ENCODE peak calls at places on chromosomes 13 and 19, in eight cellular contexts. X, Z, A, K, Q, I, L and N are unnamed samples.

GRCh38 chr13:66994498-66995365 is 235.4 kb downstream of the PCDH9 start:
- DNase-seq in I (no peak), K (no peak), A (no peak), X (no peak), Z (no peak), Q (no peak), L (no peak), N (no peak)

GRCh38 chr13:114143806-114144605 is 11.6 kb upstream of the RASA3 start:
- DNase-seq in K (no peak), X (peak; percentile 85), Q (peak; percentile 59), I (no peak), L (no peak), A (peak; percentile 43), Z (no peak), N (peak; percentile 47)

GRCh38 chr13:46783504-46783903 is 13.5 kb downstream of the ESD start:
- DNase-seq in A (no peak), Z (no peak), K (no peak), Q (no peak), X (no peak), L (no peak), I (no peak), N (no peak)

GRCh38 chr19:29872224-29872731 is 60.5 kb downstream of the CCNE1 start:
- DNase-seq in Q (no peak), X (peak; percentile 83), Z (no peak), K (no peak), L (no peak), A (no peak), I (no peak), N (no peak)

GRCh38 chr19:32404939-32405430 is 585 bp upstream of the DPY19L3 start:
- DNase-seq in Z (no peak), Q (peak; percentile 38), K (peak; percentile 12), L (peak; percentile 62), X (no peak), I (peak; percentile 67), A (peak; percentile 28), N (no peak)

GRCh38 chr13:30830638-30830965 is 75.5 kb upstream of the MEDAG start:
- DNase-seq in X (no peak), Z (no peak), K (no peak), Q (no peak), L (no peak), A (no peak), I (no peak), N (no peak)

GRCh38 chr19:35425682-35426081 is 22.4 kb upstream of the FFAR2 start:
- DNase-seq in Z (no peak), X (no peak), A (no peak), Q (no peak), K (no peak), I (no peak), L (no peak), N (no peak)

GRCh38 chr19:29775575-29775900 is 36.3 kb upstream of the CCNE1 start:
- DNase-seq in X (peak; percentile 66), Z (no peak), L (no peak), A (no peak), Q (no peak), K (no peak), I (no peak), N (no peak)

GRCh38 chr19:10001899-10002298 is 8.4 kb downstream of the COL5A3 start:
- DNase-seq in Z (no peak), X (peak; percentile 85), L (peak; percentile 46), Q (no peak), K (no peak), I (peak; percentile 63), A (no peak), N (no peak)

GRCh38 chr19:47323872-47324271 is 8.1 kb upstream of the C5AR2 start:
- DNase-seq in X (no peak), K (no peak), Z (no peak), L (no peak), Q (no peak), I (peak; percentile 43), A (no peak), N (no peak)

GRCh38 chr19:44003461-44004134 is 841 bp downstream of the ZNF230 start:
- DNase-seq in Z (no peak), A (peak; percentile 9), I (no peak), K (no peak), X (peak; percentile 60), Q (peak; percentile 19), L (peak; percentile 33), N (no peak)

GRCh38 chr13:27194895-27195764 is 23.5 kb upstream of the USP12 start:
- DNase-seq in L (no peak), I (no peak), X (no peak), Z (peak; percentile 64), Q (no peak), K (no peak), A (no peak), N (peak; percentile 22)

GRCh38 chr19:53978975-53979801 is 12.2 kb upstream of the CACNG6 start:
- DNase-seq in L (no peak), Z (no peak), A (no peak), I (no peak), Q (no peak), K (no peak), X (no peak), N (no peak)

GRCh38 chr19:18488403-18488723 is 33.5 kb downstream of the ELL start:
- DNase-seq in K (no peak), X (no peak), Z (no peak), L (no peak), Q (no peak), I (no peak), A (no peak), N (no peak)

GRCh38 chr13:58302349-58302748 is 670.8 kb downstream of the PCDH17 start:
- DNase-seq in Q (no peak), X (no peak), A (no peak), L (no peak), I (no peak), K (no peak), Z (no peak), N (no peak)

GRCh38 chr13:110559429-110559943 is 2.0 kb downstream of the RAB20 start:
- DNase-seq in A (no peak), I (peak; percentile 43), X (no peak), Q (no peak), L (peak; percentile 62), K (no peak), Z (no peak), N (no peak)

GRCh38 chr19:33551676-33552075 is 30.1 kb upstream of the PEPD start:
- DNase-seq in A (no peak), I (no peak), K (no peak), Z (no peak), Q (no peak), X (no peak), L (no peak), N (no peak)